ENCODE peak calls at places on chromosomes 13 and 19, in four cellular contexts. F is OCI-LY7, Z is DND-41, E is astrocyte of the spinal cord. X is an unnamed sample.

GRCh38 chr13:27622102-27622820 is 569 bp downstream of the POLR1D start:
- DNase-seq in Z (no peak), F (peak; percentile 40), E (peak; percentile 27), X (no peak)

GRCh38 chr13:41608779-41609178 is 151.4 kb downstream of the RGCC start:
- DNase-seq in E (no peak), F (no peak), Z (no peak), X (no peak)

GRCh38 chr13:20231839-20232555 is at the start of gene GJB6:
- DNase-seq in Z (no peak), F (no peak), E (no peak), X (no peak)

GRCh38 chr19:54577334-54577733 is 3.7 kb downstream of the LILRA2 start:
- DNase-seq in Z (no peak), E (no peak), F (no peak), X (no peak)

GRCh38 chr19:29467824-29468401 is 57.9 kb upstream of the VSTM2B start:
- DNase-seq in Z (peak; percentile 27), E (no peak), F (peak; percentile 25), X (no peak)

GRCh38 chr19:54478677-54479266 is 5.7 kb upstream of the CDC42EP5 start:
- DNase-seq in Z (peak; percentile 46), F (peak; percentile 70), E (peak; percentile 41), X (no peak)

GRCh38 chr13:29575098-29575497 is 20.4 kb downstream of the SLC7A1 start:
- DNase-seq in F (no peak), Z (no peak), E (no peak), X (no peak)

GRCh38 chr19:51751655-51752054 is at the start of gene FPR1:
- DNase-seq in F (peak; percentile 59), Z (no peak), E (peak; percentile 18), X (no peak)

GRCh38 chr19:50148528-50148927 is 14.6 kb downstream of the IZUMO2 start:
- DNase-seq in E (no peak), Z (no peak), F (no peak), X (no peak)

GRCh38 chr19:17327654-17328516 is 6.8 kb downstream of the ANO8 start:
- DNase-seq in E (no peak), F (no peak), Z (no peak), X (peak; percentile 56)

GRCh38 chr19:9132422-9132821 is 5.7 kb upstream of the OR7G3 start:
- DNase-seq in Z (no peak), F (no peak), E (no peak), X (no peak)

GRCh38 chr19:9130965-9131364 is 4.2 kb upstream of the OR7G3 start:
- DNase-seq in F (peak; percentile 26), Z (no peak), E (no peak), X (no peak)

GRCh38 chr19:9128171-9128570 is 1.4 kb upstream of the OR7G3 start:
- DNase-seq in F (no peak), E (peak; percentile 24), Z (no peak), X (no peak)

DNA sequence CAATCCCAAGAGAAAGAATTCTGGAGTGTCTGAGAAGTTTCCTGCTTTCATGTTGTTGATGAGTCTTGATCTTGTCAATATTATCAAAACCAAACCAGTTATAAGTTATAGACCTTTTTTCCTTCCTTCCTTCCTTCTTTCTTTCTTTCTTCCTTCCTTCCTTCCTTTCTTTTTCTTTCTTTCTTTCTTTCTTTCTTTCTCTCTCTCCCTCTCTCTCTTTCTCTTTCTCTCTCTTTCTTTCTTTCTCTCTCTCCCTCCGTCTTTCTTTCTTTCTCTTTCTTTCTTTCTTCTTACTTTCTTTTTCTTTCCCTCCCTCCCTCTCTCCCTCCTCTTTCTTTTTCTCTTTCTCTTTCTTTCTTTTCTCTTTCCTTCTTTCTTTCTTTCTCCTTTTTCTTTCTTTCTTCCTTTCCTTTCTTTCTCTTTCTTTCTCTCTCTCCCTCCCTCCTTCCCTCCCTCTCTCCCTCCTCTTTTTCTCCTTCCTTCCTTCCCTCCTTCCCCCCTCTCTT is at the start of gene OR7G3:
- DNase-seq in E (no peak), F (no peak), Z (no peak), X (no peak)
- TF ChIP-seq CTCF in E (no peak), F (no peak), Z (no peak), X (no peak)

GRCh38 chr13:43981091-43981490 is 101.4 kb downstream of the LACC1 start:
- DNase-seq in Z (no peak), F (no peak), E (no peak), X (no peak)
- TF ChIP-seq CTCF in Z (no peak), F (peak; percentile 47), E (no peak), X (no peak)

GRCh38 chr13:23600100-23600499 is 29.9 kb downstream of the TNFRSF19 start:
- DNase-seq in F (no peak), E (no peak), Z (no peak), X (no peak)

GRCh38 chr13:23598371-23598770 is 28.2 kb downstream of the TNFRSF19 start:
- DNase-seq in E (peak; percentile 49), Z (no peak), F (no peak), X (no peak)

GRCh38 chr13:23600534-23600933 is 30.3 kb downstream of the TNFRSF19 start:
- DNase-seq in E (no peak), Z (no peak), F (no peak), X (no peak)

DNA sequence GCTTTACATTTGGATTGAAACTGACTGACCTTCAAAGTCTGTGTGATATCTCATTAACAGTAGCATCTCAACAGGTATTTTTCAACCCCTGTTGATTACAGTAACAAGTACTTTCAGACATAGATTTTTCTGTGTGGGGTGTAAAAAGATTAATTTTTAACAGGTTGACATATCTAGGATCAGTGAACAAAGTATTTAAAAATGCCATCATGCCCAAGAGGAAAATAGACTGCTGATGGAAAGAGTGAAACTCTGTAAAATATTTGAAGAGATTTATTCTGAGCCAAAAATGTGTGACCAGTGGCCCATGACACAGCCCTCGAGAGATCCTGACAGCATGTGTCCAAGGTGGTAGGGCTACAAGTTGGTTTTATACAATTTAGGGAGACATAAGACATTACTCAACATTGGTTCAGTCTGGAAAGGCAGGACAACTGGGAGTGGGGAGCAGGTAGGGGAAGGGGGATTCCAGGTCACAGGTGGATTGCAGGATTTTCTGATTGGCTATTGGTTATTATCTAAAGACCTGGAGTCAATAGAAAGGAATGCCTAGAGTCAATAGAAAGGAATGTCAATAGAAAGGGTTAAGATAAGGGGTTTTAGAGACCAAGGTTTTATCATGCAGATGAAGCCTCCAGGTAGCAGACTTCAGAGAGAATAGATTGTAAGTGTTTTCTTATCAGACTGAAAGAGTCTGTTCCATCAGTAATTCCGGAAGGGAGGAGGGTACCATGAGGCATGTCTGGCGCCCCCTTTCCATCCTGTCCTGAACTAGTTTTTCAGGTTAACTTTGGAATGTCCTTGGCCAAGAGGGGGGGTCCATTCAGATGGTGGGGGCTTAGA is 29.1 kb downstream of the TNFRSF19 start:
- DNase-seq in E (no peak), F (no peak), Z (no peak), X (no peak)
- TF ChIP-seq CTCF in E (peak; percentile 2), F (no peak), Z (no peak), X (no peak)

DNA sequence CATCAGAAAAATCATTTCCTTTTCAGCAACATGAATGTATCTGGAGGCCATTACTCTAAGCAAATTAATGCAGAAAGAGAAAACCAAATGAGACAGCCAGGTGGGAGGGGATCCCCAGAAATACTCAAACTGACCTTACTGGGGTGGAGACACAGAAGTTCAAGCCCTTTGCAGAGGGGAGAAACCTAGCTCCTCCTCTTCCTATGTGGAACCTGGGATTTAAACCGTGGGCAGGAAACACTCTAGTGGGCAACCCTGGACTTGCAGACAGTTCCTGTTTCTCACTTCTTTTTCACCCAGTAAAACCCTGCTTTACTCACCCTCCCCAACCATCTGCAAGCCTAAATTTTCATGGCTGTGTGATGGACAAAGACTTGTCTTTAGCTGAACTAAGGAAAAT is 61.3 kb downstream of the SLITRK6 start:
- DNase-seq in E (no peak), F (no peak), Z (no peak), X (no peak)
- TF ChIP-seq CTCF in E (no peak), F (peak; percentile 32), Z (peak; percentile 20), X (no peak)

X was measured in activated B cell treated with CpG ODN at 0.5 μM for 24 hours.